ENCODE peak calls at places on chromosomes 3 and 15, in seven cellular contexts. S is PC-3, W is NCI-H774, E is H7, U is T-helper 9 cell, N is neuronal stem cell, L is GM12891. B is an unnamed sample.

GRCh38 chr3:105365536-105366301 is 990 bp upstream of the ALCAM start:
- DNase-seq in S (no peak), W (no peak), E (peak), U (no peak), N (peak), L (no peak), B (peak)

GRCh38 chr15:60423540-60423939 is 25.8 kb upstream of the ANXA2 start:
- DNase-seq in S (peak), W (no peak), E (no peak), U (no peak), N (peak), L (no peak), B (peak)

GRCh38 chr3:65039754-65040210 is 352.0 kb upstream of the ADAMTS9 start:
- DNase-seq in S (no peak), W (no peak), E (no peak), U (no peak), N (no peak), L (no peak), B (no peak)

GRCh38 chr15:73984208-73984979 is 7.7 kb downstream of the STOML1 start:
- DNase-seq in S (no peak), W (no peak), E (no peak), U (no peak), N (no peak), L (no peak), B (no peak)

GRCh38 chr15:72369964-72370363 is 5.8 kb downstream of the HEXA start:
- DNase-seq in S (no peak), W (no peak), E (no peak), U (no peak), N (no peak), L (no peak), B (no peak)

GRCh38 chr15:52496776-52497470 is 31.8 kb downstream of the MYO5A start:
- DNase-seq in S (peak), W (no peak), E (no peak), U (no peak), N (no peak), L (no peak), B (peak)

GRCh38 chr3:49530231-49530630 is 24.0 kb upstream of the BSN start:
- DNase-seq in S (peak), W (no peak), E (no peak), U (no peak), N (no peak), L (no peak), B (no peak)

GRCh38 chr3:150469031-150469930 is 61.2 kb downstream of the TSC22D2 start:
- DNase-seq in S (peak), W (no peak), E (no peak), U (no peak), N (no peak), L (no peak), B (peak)

GRCh38 chr15:38062679-38063078 is 128.2 kb downstream of the TMCO5A start:
- DNase-seq in S (no peak), W (no peak), E (no peak), U (no peak), N (no peak), L (no peak), B (no peak)

GRCh38 chr15:40190591-40190990 is 29.7 kb downstream of the BUB1B start:
- DNase-seq in S (peak), W (no peak), E (no peak), U (no peak), N (no peak), L (no peak), B (peak)

GRCh38 chr3:72338942-72339749 is 509.1 kb downstream of the SHQ1 start:
- DNase-seq in S (peak), W (no peak), E (no peak), U (no peak), N (no peak), L (no peak), B (peak)

GRCh38 chr15:47764666-47765065 is 47.4 kb downstream of the SEMA6D start:
- DNase-seq in S (no peak), W (no peak), E (no peak), U (no peak), N (no peak), L (no peak), B (no peak)

GRCh38 chr15:90618330-90619136 is 88.8 kb downstream of the CRTC3 start:
- DNase-seq in S (no peak), W (peak), E (no peak), U (no peak), N (no peak), L (no peak), B (no peak)

GRCh38 chr3:153290278-153291015 is 128.4 kb downstream of the RAP2B start:
- DNase-seq in S (peak), W (no peak), E (no peak), U (no peak), N (no peak), L (no peak), B (peak)

B was measured in ELR.